ENCODE peak calls at places on chromosomes 2 and 18, in four cellular contexts. K is fibroblast of lung, X is GM23248, J is suprapubic skin. O is an unnamed sample.

GRCh38 chr2:39991298-39991697 is 212.2 kb upstream of the THUMPD2 start:
- DNase-seq in X (peak; percentile 63), J (no peak), K (peak; percentile 82), O (no peak)

GRCh38 chr2:98764499-98764898 is 33.6 kb upstream of the MGAT4A start:
- DNase-seq in X (no peak), K (no peak), J (no peak), O (no peak)

GRCh38 chr18:68342039-68342659 is 372.8 kb downstream of the TMX3 start:
- DNase-seq in J (no peak), K (no peak), X (no peak), O (no peak)

GRCh38 chr18:54946149-54946581 is 13.1 kb downstream of the CCDC68 start:
- DNase-seq in X (peak; percentile 5), J (no peak), K (peak; percentile 33), O (no peak)

GRCh38 chr2:225512469-225512868 is 113.0 kb downstream of the NYAP2 start:
- DNase-seq in X (no peak), J (no peak), K (no peak), O (no peak)

GRCh38 chr2:44618378-44619023 is 256.8 kb downstream of the CAMKMT start:
- DNase-seq in X (no peak), K (peak; percentile 3), J (no peak), O (no peak)

GRCh38 chr2:62467475-62468321 is 38.3 kb downstream of the TMEM17 start:
- DNase-seq in J (no peak), X (peak; percentile 74), K (no peak), O (no peak)

GRCh38 chr2:70831861-70832260 is 3.8 kb downstream of the CD207 start:
- DNase-seq in J (no peak), X (no peak), K (no peak), O (no peak)

GRCh38 chr2:33552758-33553461 is 46.2 kb downstream of the FAM98A start:
- DNase-seq in X (peak; percentile 30), K (peak; percentile 62), J (no peak), O (no peak)

DNA sequence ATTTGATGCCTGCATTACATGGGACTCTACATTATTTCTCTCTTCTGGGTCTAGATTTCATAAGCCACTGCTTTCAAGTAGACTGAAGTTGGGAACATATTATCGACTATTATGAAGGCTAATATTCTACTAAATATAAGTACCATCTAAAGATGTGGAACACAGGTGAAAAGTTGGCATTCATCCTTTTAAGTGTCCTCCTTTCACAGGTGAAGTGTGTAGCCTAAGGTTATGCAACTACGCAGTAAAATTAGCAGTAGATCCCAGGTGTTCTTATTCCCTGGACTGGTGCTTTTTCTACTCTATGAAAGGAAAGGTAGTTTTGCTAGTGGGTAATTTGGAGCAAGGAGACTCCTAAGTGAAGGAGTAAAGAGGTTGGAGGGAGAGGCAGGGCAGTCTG is 88.2 kb upstream of the DPP10 start:
- DNase-seq in K (no peak), X (no peak), J (no peak), O (no peak)
- H3K4me1 ChIP-seq in K (no peaks in the 10 kb centered on the region), X (no peaks in the 10 kb centered on the region), J (no peaks in the 10 kb centered on the region), O (no peaks in the 10 kb centered on the region)

GRCh38 chr2:20611077-20611843 is 39.6 kb downstream of the HS1BP3 start:
- DNase-seq in J (peak; percentile 82), X (no peak), K (peak; percentile 97), O (no peak)

GRCh38 chr2:20612835-20613341 is 38.0 kb downstream of the HS1BP3 start:
- DNase-seq in X (no peak), J (no peak), K (no peak), O (no peak)

GRCh38 chr2:20609995-20610357 is 40.9 kb downstream of the HS1BP3 start:
- DNase-seq in X (no peak), K (no peak), J (peak; percentile 48), O (no peak)

GRCh38 chr2:20613342-20613916 is 37.5 kb downstream of the HS1BP3 start:
- DNase-seq in X (no peak), J (peak; percentile 52), K (no peak), O (no peak)

GRCh38 chr2:20611844-20612356 is 39.0 kb downstream of the HS1BP3 start:
- DNase-seq in X (no peak), J (no peak), K (no peak), O (no peak)
- H3K4me1 ChIP-seq in X (no peaks in the 10 kb centered on the region), J (peaks cover 53% of the 10 kb centered on the region), K (peaks cover 34% of the 10 kb centered on the region), O (peaks cover 6% of the 10 kb centered on the region)

GRCh38 chr2:16330571-16331351 is 334.9 kb downstream of the CYRIA start:
- DNase-seq in K (peak; percentile 2), J (no peak), X (no peak), O (no peak)

GRCh38 chr2:16327311-16327710 is 338.3 kb downstream of the CYRIA start:
- DNase-seq in J (no peak), K (no peak), X (no peak), O (no peak)

GRCh38 chr2:16328521-16329190 is 337.0 kb downstream of the CYRIA start:
- DNase-seq in X (no peak), J (no peak), K (no peak), O (no peak)

GRCh38 chr2:16330012-16330411 is 335.6 kb downstream of the CYRIA start:
- DNase-seq in X (no peak), K (no peak), J (no peak), O (no peak)

DNA sequence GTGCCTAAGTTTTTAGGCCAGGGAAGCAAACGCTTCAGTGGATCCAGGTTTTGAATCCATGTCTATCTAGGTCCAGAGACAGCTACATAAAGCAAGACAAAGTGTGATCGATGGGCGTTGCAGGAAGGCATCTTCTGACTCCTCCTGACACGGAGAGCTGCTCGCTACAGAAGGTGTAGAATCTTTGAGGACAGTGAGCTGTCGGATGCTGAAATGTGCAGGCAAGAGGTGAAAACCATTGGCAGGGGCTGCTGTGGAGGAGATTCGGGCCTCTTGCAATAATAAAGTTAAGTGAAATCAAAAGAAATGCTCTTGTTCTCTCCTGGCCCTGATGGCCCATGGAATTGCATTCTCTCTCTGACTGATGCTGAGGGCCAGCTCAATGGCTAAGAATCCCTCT is 336.2 kb downstream of the CYRIA start:
- DNase-seq in J (no peak), K (no peak), X (no peak), O (no peak)
- H3K4me1 ChIP-seq in J (no peaks in the 10 kb centered on the region), K (no peaks in the 10 kb centered on the region), X (no peaks in the 10 kb centered on the region), O (no peaks in the 10 kb centered on the region)

GRCh38 chr2:147325955-147326354 is 518.9 kb upstream of the ACVR2A start:
- DNase-seq in K (no peak), J (no peak), X (no peak), O (no peak)

DNA sequence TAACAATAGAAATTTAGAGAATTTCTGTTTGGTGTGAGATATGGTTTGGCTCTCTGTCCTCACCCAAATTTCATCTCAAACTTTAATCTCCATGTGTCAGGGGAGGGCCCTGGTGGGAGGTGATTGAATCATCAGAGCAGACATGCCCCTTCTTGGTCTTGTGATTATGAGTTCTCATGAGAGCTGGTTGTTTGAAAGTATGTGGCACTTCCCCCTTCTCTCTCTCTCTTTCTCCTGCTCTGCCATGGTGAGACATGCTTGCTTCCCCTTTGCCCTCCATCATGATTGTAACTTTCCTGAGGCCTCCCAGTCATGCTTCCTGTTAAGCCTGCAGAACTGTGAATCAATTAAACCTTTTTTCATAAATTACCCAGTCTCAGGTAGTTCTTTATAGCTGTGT is 524.7 kb upstream of the ACVR2A start:
- DNase-seq in X (no peak), K (no peak), J (no peak), O (no peak)
- H3K4me1 ChIP-seq in X (no peaks in the 10 kb centered on the region), K (no peaks in the 10 kb centered on the region), J (no peaks in the 10 kb centered on the region), O (no peaks in the 10 kb centered on the region)

GRCh38 chr2:46849741-46850474 is 65.7 kb downstream of the MCFD2 start:
- DNase-seq in K (peak; percentile 98), J (no peak), X (peak; percentile 27), O (no peak)

GRCh38 chr2:46849080-46849715 is 66.4 kb downstream of the MCFD2 start:
- DNase-seq in K (peak; percentile 87), X (peak; percentile 41), J (no peak), O (no peak)

GRCh38 chr2:46852124-46852523 is 63.5 kb downstream of the MCFD2 start:
- DNase-seq in J (no peak), K (no peak), X (no peak), O (no peak)

GRCh38 chr2:46852598-46852997 is 63.0 kb downstream of the MCFD2 start:
- DNase-seq in X (peak; percentile 38), J (no peak), K (no peak), O (no peak)

GRCh38 chr2:46850742-46851141 is 64.9 kb downstream of the MCFD2 start:
- DNase-seq in K (peak; percentile 99), J (no peak), X (peak; percentile 78), O (peak; percentile 50)
- H3K4me1 ChIP-seq in K (peaks cover 55% of the 10 kb centered on the region), J (peaks cover 68% of the 10 kb centered on the region), X (peaks cover 79% of the 10 kb centered on the region), O (peaks cover 70% of the 10 kb centered on the region)

DNA sequence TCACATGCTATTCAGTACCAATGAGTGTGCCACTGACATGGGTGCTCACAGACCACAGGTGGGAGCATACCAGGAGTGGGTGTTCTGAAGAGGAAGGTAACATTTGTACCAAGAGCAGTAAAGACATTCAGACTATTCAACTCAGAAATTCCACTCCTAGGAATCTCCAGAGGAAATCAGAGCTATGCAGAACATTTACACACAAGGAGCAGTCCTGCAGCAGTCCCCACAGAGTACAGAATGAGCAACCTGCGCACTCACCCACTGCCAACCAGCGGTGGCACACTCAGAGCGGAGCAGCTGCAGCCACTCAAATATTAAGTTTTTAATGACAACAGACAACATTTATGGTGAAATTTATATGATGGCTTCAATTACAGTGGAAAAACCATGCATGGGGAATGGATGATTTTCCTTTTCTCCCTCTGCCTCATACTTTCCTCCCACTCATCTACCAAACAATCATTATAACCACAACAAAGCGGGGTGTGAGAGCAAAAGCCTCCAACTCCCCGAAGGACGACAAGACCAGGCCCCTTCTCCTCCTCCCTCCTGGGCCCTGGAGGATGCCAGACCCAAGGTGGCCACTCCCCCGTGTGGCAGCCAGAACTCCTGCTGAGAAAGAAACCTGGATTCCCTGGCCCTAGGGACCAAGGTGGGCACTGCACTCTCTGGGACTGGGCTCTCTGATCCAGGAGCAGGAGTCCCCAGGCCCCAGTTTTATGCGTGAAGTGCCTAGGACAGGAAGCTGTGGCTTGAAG is 5.4 kb downstream of the HS6ST1 start:
- DNase-seq in K (peak; percentile 72), J (peak; percentile 53), X (peak; percentile 74), O (no peak)
- H3K4me1 ChIP-seq in K (peaks cover 9% of the 10 kb centered on the region), J (peaks cover 81% of the 10 kb centered on the region), X (peaks cover 10% of the 10 kb centered on the region), O (peaks cover 18% of the 10 kb centered on the region)

O was measured in keratinocyte.